ENCODE peak calls at places on chromosomes 16 and 17, in eight cellular contexts. One of them, this sample, is unnamed.

GRCh38 chr16:23607740-23608139 is 11.6 kb upstream of the NDUFAB1 start:
- DNase-seq in HL-60: no peak
- DNase-seq in SK-N-SH: no peak
- DNase-seq in Panc1: no peak
- DNase-seq in A549: no peak
- DNase-seq in HCT116: no peak
- DNase-seq in GM23338: no peak
- DNase-seq in GM12878: no peak
- DNase-seq in this sample: no peak

GRCh38 chr16:67801889-67802288 is 4.5 kb downstream of the RANBP10 start:
- DNase-seq in SK-N-SH: no peak
- DNase-seq in GM23338: no peak
- DNase-seq in HL-60: no peak
- DNase-seq in Panc1: no peak
- DNase-seq in GM12878: peak; percentile 57
- DNase-seq in HCT116: no peak
- DNase-seq in A549: no peak
- DNase-seq in this sample: no peak

GRCh38 chr17:36932383-36933173 is 4.7 kb upstream of the LHX1 start:
- DNase-seq in GM23338: no peak
- DNase-seq in Panc1: no peak
- DNase-seq in HCT116: no peak
- DNase-seq in GM12878: no peak
- DNase-seq in A549: no peak
- DNase-seq in SK-N-SH: peak; percentile 64
- DNase-seq in HL-60: no peak
- DNase-seq in this sample: no peak

GRCh38 chr16:11398851-11399250 is 53.6 kb downstream of the RMI2 start:
- DNase-seq in A549: no peak
- DNase-seq in Panc1: no peak
- DNase-seq in HCT116: no peak
- DNase-seq in HL-60: no peak
- DNase-seq in SK-N-SH: no peak
- DNase-seq in GM23338: no peak
- DNase-seq in GM12878: no peak
- DNase-seq in this sample: no peak

GRCh38 chr17:1515640-1516402 is 591 bp downstream of the INPP5K start:
- DNase-seq in HL-60: peak; percentile 53
- DNase-seq in A549: peak; percentile 86
- DNase-seq in SK-N-SH: peak; percentile 70
- DNase-seq in GM12878: peak; percentile 70
- DNase-seq in HCT116: peak; percentile 51
- DNase-seq in GM23338: peak; percentile 95
- DNase-seq in Panc1: peak; percentile 74
- DNase-seq in this sample: peak; percentile 71

GRCh38 chr16:65392831-65393565 is 271.1 kb upstream of the CDH11 start:
- DNase-seq in GM23338: no peak
- DNase-seq in HCT116: no peak
- DNase-seq in SK-N-SH: no peak
- DNase-seq in HL-60: no peak
- DNase-seq in Panc1: no peak
- DNase-seq in A549: no peak
- DNase-seq in GM12878: no peak
- DNase-seq in this sample: no peak

GRCh38 chr17:44637066-44637465 is 19.2 kb upstream of the MEIOC start:
- DNase-seq in GM12878: no peak
- DNase-seq in A549: no peak
- DNase-seq in HCT116: no peak
- DNase-seq in GM23338: no peak
- DNase-seq in HL-60: no peak
- DNase-seq in SK-N-SH: no peak
- DNase-seq in Panc1: no peak
- DNase-seq in this sample: no peak

GRCh38 chr17:67085406-67085805 is 41.1 kb downstream of the CACNG1 start:
- DNase-seq in A549: no peak
- DNase-seq in SK-N-SH: no peak
- DNase-seq in GM12878: no peak
- DNase-seq in HL-60: no peak
- DNase-seq in HCT116: no peak
- DNase-seq in GM23338: no peak
- DNase-seq in Panc1: no peak
- DNase-seq in this sample: no peak

GRCh38 chr16:80909720-80910119 is 97.0 kb downstream of the CMC2 start:
- DNase-seq in SK-N-SH: peak; percentile 53
- DNase-seq in HCT116: no peak
- DNase-seq in A549: no peak
- DNase-seq in GM12878: no peak
- DNase-seq in HL-60: no peak
- DNase-seq in GM23338: no peak
- DNase-seq in Panc1: no peak
- DNase-seq in this sample: no peak

GRCh38 chr17:60231691-60232090 is 81.9 kb downstream of the CA4 start:
- DNase-seq in HL-60: no peak
- DNase-seq in GM12878: no peak
- DNase-seq in A549: no peak
- DNase-seq in HCT116: no peak
- DNase-seq in Panc1: no peak
- DNase-seq in SK-N-SH: no peak
- DNase-seq in GM23338: no peak
- DNase-seq in this sample: no peak

GRCh38 chr16:14456793-14457481 is 173.1 kb downstream of the PARN start:
- DNase-seq in A549: no peak
- DNase-seq in SK-N-SH: no peak
- DNase-seq in GM12878: no peak
- DNase-seq in HL-60: no peak
- DNase-seq in Panc1: no peak
- DNase-seq in GM23338: no peak
- DNase-seq in HCT116: no peak
- DNase-seq in this sample: no peak

GRCh38 chr17:6578491-6578890 is 22.1 kb upstream of the PITPNM3 start:
- DNase-seq in Panc1: no peak
- DNase-seq in HCT116: no peak
- DNase-seq in HL-60: no peak
- DNase-seq in SK-N-SH: no peak
- DNase-seq in A549: no peak
- DNase-seq in GM12878: no peak
- DNase-seq in GM23338: no peak
- DNase-seq in this sample: no peak

GRCh38 chr16:84013787-84014569 is 28.6 kb downstream of the SLC38A8 start:
- DNase-seq in A549: peak; percentile 96
- DNase-seq in HCT116: peak; percentile 100
- DNase-seq in GM23338: peak; percentile 99
- DNase-seq in SK-N-SH: peak; percentile 72
- DNase-seq in GM12878: peak; percentile 42
- DNase-seq in HL-60: peak; percentile 75
- DNase-seq in Panc1: peak; percentile 10
- DNase-seq in this sample: peak; percentile 94

GRCh38 chr16:59783191-59783590 is 1049.1 kb upstream of the GOT2 start:
- DNase-seq in SK-N-SH: no peak
- DNase-seq in GM12878: no peak
- DNase-seq in Panc1: no peak
- DNase-seq in HL-60: no peak
- DNase-seq in HCT116: no peak
- DNase-seq in A549: no peak
- DNase-seq in GM23338: no peak
- DNase-seq in this sample: no peak

GRCh38 chr16:56518435-56518834 is 1.4 kb downstream of the BBS2 start:
- DNase-seq in Panc1: peak; percentile 18
- DNase-seq in GM23338: no peak
- DNase-seq in HCT116: no peak
- DNase-seq in A549: no peak
- DNase-seq in SK-N-SH: no peak
- DNase-seq in HL-60: no peak
- DNase-seq in GM12878: no peak
- DNase-seq in this sample: no peak

GRCh38 chr16:58034786-58035185 is 9.2 kb downstream of the MMP15 start:
- DNase-seq in A549: no peak
- DNase-seq in Panc1: no peak
- DNase-seq in GM12878: no peak
- DNase-seq in HCT116: no peak
- DNase-seq in SK-N-SH: peak; percentile 18
- DNase-seq in GM23338: no peak
- DNase-seq in HL-60: no peak
- DNase-seq in this sample: no peak

DNA sequence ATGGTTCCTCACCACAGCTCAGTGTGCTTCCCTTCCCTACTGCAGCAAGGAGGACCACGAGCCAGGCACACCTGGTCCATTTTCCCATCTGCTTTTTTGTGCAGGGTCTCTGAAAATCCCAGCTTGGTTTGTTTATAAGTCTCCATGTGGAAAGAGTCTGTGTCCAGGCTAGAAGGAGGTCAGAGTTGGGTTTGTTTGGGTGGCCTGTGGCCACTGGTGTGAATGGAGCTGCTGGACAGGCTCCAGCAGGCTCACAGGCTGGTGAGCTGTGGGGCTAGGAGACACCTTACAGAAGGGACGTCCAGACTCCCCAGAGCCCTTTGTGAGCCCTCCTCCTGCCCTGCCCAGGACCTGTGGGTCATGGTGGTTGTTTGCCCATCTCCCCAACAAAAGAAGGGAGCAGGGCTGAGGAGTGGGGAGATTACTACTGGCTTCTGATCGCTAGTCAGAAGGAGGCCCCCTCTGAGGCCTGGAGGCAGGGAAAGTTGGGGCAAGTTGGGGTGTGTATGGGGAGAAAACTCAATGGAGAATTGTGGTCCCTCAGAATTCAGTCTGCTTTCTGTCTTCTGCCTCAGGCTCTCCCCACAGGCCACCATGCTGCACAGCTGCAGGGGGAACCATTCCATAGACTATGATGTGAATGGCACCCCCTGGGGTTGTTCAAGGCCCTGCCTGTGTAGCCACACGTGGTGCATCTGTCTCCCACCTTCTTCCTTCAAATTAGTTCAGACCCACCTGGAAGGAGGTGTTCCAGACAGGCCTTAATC is 4.1 kb downstream of the RARA start:
- DNase-seq in GM12878: no peak
- DNase-seq in Panc1: no peak
- DNase-seq in SK-N-SH: peak; percentile 17
- DNase-seq in HCT116: no peak
- DNase-seq in HL-60: no peak
- DNase-seq in A549: no peak
- DNase-seq in GM23338: no peak
- DNase-seq in this sample: no peak
- TF ChIP-seq REST in GM12878: no peak
- TF ChIP-seq REST in Panc1: no peak
- TF ChIP-seq REST in SK-N-SH: no peak
- TF ChIP-seq REST in HCT116: no peak
- TF ChIP-seq REST in HL-60: no peak
- TF ChIP-seq REST in A549: no peak
- TF ChIP-seq REST in GM23338: no peak
- TF ChIP-seq REST in this sample: no peak

DNA sequence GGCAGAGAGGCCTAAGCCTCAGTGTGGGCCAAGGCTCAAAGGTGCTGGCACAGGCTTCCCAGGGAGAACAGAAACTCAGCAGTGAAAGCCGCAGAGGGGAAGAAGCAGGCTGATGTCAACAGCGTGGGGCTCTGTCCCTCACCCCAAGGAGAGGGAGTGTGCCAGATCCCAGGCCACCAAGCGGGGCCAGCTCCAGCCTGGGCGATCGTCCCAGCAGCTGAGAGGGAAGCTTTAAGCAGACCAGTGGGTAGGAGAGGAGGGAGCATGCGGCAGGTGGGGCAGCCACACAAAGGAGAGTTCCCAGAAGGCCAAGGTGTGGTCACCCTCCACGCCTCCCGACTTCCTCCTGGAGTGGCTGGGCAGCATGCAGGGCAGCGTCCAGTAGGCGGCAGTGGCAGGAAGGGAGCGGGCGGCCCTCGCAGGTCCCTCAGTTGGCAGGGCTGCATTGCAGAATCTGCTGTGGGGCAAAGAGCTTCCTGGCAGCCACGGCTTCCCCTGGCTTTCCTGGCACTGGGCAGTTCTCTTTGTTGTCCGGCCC is 6.0 kb downstream of the SYNGR2 start:
- DNase-seq in GM23338: no peak
- DNase-seq in GM12878: no peak
- DNase-seq in Panc1: no peak
- DNase-seq in A549: peak; percentile 56
- DNase-seq in SK-N-SH: no peak
- DNase-seq in HL-60: no peak
- DNase-seq in HCT116: no peak
- DNase-seq in this sample: no peak
- TF ChIP-seq REST in GM23338: no peak
- TF ChIP-seq REST in GM12878: no peak
- TF ChIP-seq REST in Panc1: no peak
- TF ChIP-seq REST in A549: no peak
- TF ChIP-seq REST in SK-N-SH: no peak
- TF ChIP-seq REST in HL-60: no peak
- TF ChIP-seq REST in HCT116: no peak
- TF ChIP-seq REST in this sample: no peak

GRCh38 chr17:69326302-69327059 is 452 bp downstream of the ABCA5 start:
- DNase-seq in HL-60: no peak
- DNase-seq in SK-N-SH: no peak
- DNase-seq in GM12878: no peak
- DNase-seq in A549: peak; percentile 6
- DNase-seq in Panc1: no peak
- DNase-seq in GM23338: no peak
- DNase-seq in HCT116: no peak
- DNase-seq in this sample: peak; percentile 7
- TF ChIP-seq REST in HL-60: no peak
- TF ChIP-seq REST in SK-N-SH: no peak
- TF ChIP-seq REST in GM12878: no peak
- TF ChIP-seq REST in A549: no peak
- TF ChIP-seq REST in Panc1: no peak
- TF ChIP-seq REST in GM23338: no peak
- TF ChIP-seq REST in HCT116: no peak
- TF ChIP-seq REST in this sample: no peak

DNA sequence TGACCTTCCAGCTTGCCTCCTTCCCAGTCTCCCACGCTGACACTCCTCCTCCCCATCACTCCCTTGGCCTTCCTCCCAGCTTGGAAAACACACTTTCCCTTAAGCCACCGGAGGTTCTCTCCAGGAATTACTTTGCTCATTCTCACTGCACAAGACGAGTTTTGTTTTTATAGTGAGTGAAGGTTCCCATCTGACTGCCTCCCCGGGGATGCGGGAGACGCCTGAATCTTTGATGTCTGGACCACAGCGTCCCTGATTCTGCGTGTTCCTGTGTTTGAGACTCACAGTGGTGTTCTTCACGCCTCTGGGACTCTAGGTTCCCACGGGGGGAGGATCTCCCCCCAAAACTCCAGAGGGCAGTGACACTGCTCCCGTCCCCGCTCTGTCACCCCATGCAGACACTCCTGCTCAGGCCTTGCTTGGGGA is 2.0 kb downstream of the DNAI2 start:
- DNase-seq in HCT116: no peak
- DNase-seq in A549: no peak
- DNase-seq in SK-N-SH: no peak
- DNase-seq in HL-60: no peak
- DNase-seq in GM23338: no peak
- DNase-seq in Panc1: no peak
- DNase-seq in GM12878: no peak
- DNase-seq in this sample: no peak
- TF ChIP-seq REST in HCT116: no peak
- TF ChIP-seq REST in A549: no peak
- TF ChIP-seq REST in SK-N-SH: no peak
- TF ChIP-seq REST in HL-60: no peak
- TF ChIP-seq REST in GM23338: no peak
- TF ChIP-seq REST in Panc1: no peak
- TF ChIP-seq REST in GM12878: no peak
- TF ChIP-seq REST in this sample: no peak